ENCODE peak calls at places on chromosomes 12 and 14, in six cellular contexts. One of them, this sample, is unnamed.

GRCh38 chr12:20367731-20368652 is at the start of gene PDE3A:
- DNase-seq in activated T-cell treated with anti-CD3 and anti-CD28 coated beads for 48 hours: no peak
- DNase-seq in C1 segment of cervical spinal cord: peak
- DNase-seq in cardiac fibroblast: peak
- DNase-seq in cortex of kidney: no peak
- DNase-seq in choroid plexus epithelial cell: peak
- DNase-seq in this sample: no peak

GRCh38 chr14:90061849-90062794 is at the start of gene KCNK13:
- DNase-seq in cortex of kidney: no peak
- DNase-seq in cardiac fibroblast: no peak
- DNase-seq in C1 segment of cervical spinal cord: no peak
- DNase-seq in choroid plexus epithelial cell: no peak
- DNase-seq in activated T-cell treated with anti-CD3 and anti-CD28 coated beads for 48 hours: no peak
- DNase-seq in this sample: no peak

GRCh38 chr12:102957339-102958050 is at the start of gene ASCL1:
- DNase-seq in activated T-cell treated with anti-CD3 and anti-CD28 coated beads for 48 hours: no peak
- DNase-seq in cardiac fibroblast: peak
- DNase-seq in choroid plexus epithelial cell: peak
- DNase-seq in C1 segment of cervical spinal cord: no peak
- DNase-seq in cortex of kidney: no peak
- DNase-seq in this sample: no peak

GRCh38 chr14:95547626-95548327 is 12.9 kb downstream of the GLRX5 start:
- DNase-seq in C1 segment of cervical spinal cord: no peak
- DNase-seq in cortex of kidney: no peak
- DNase-seq in choroid plexus epithelial cell: peak
- DNase-seq in activated T-cell treated with anti-CD3 and anti-CD28 coated beads for 48 hours: no peak
- DNase-seq in cardiac fibroblast: peak
- DNase-seq in this sample: no peak

GRCh38 chr12:68612245-68612644 is 1.5 kb downstream of the RAP1B start:
- DNase-seq in activated T-cell treated with anti-CD3 and anti-CD28 coated beads for 48 hours: no peak
- DNase-seq in cortex of kidney: no peak
- DNase-seq in cardiac fibroblast: peak
- DNase-seq in C1 segment of cervical spinal cord: no peak
- DNase-seq in choroid plexus epithelial cell: peak
- DNase-seq in this sample: no peak

GRCh38 chr12:42638697-42639096 is 49.2 kb upstream of the PRICKLE1 start:
- DNase-seq in C1 segment of cervical spinal cord: no peak
- DNase-seq in activated T-cell treated with anti-CD3 and anti-CD28 coated beads for 48 hours: no peak
- DNase-seq in choroid plexus epithelial cell: no peak
- DNase-seq in cortex of kidney: no peak
- DNase-seq in cardiac fibroblast: no peak
- DNase-seq in this sample: no peak

GRCh38 chr12:121797937-121798801 is 4.7 kb upstream of the RHOF start:
- DNase-seq in choroid plexus epithelial cell: peak
- DNase-seq in cortex of kidney: no peak
- DNase-seq in C1 segment of cervical spinal cord: peak
- DNase-seq in cardiac fibroblast: peak
- DNase-seq in activated T-cell treated with anti-CD3 and anti-CD28 coated beads for 48 hours: no peak
- DNase-seq in this sample: no peak

GRCh38 chr14:61337893-61338292 is 16.5 kb downstream of the PRKCH start:
- DNase-seq in choroid plexus epithelial cell: no peak
- DNase-seq in cardiac fibroblast: no peak
- DNase-seq in C1 segment of cervical spinal cord: no peak
- DNase-seq in cortex of kidney: no peak
- DNase-seq in activated T-cell treated with anti-CD3 and anti-CD28 coated beads for 48 hours: no peak
- DNase-seq in this sample: no peak

GRCh38 chr14:37594238-37594915 is 672 bp downstream of the FOXA1 start:
- DNase-seq in cortex of kidney: no peak
- DNase-seq in cardiac fibroblast: peak
- DNase-seq in activated T-cell treated with anti-CD3 and anti-CD28 coated beads for 48 hours: no peak
- DNase-seq in choroid plexus epithelial cell: peak
- DNase-seq in C1 segment of cervical spinal cord: no peak
- DNase-seq in this sample: no peak

GRCh38 chr14:23601845-23602180 is 23.2 kb upstream of the JPH4 start:
- DNase-seq in cardiac fibroblast: no peak
- DNase-seq in activated T-cell treated with anti-CD3 and anti-CD28 coated beads for 48 hours: no peak
- DNase-seq in choroid plexus epithelial cell: no peak
- DNase-seq in C1 segment of cervical spinal cord: no peak
- DNase-seq in cortex of kidney: no peak
- DNase-seq in this sample: no peak

GRCh38 chr14:63853831-63854293 is 1.1 kb downstream of the SYNE2 start:
- DNase-seq in cardiac fibroblast: peak
- DNase-seq in C1 segment of cervical spinal cord: no peak
- DNase-seq in activated T-cell treated with anti-CD3 and anti-CD28 coated beads for 48 hours: peak
- DNase-seq in choroid plexus epithelial cell: peak
- DNase-seq in cortex of kidney: no peak
- DNase-seq in this sample: no peak

GRCh38 chr12:132154941-132155770 is 10.9 kb downstream of the NOC4L start:
- DNase-seq in cardiac fibroblast: no peak
- DNase-seq in C1 segment of cervical spinal cord: no peak
- DNase-seq in activated T-cell treated with anti-CD3 and anti-CD28 coated beads for 48 hours: no peak
- DNase-seq in cortex of kidney: no peak
- DNase-seq in choroid plexus epithelial cell: no peak
- DNase-seq in this sample: no peak

GRCh38 chr12:61536117-61536516 is 724.1 kb upstream of the USP15 start:
- DNase-seq in cardiac fibroblast: no peak
- DNase-seq in C1 segment of cervical spinal cord: no peak
- DNase-seq in choroid plexus epithelial cell: no peak
- DNase-seq in activated T-cell treated with anti-CD3 and anti-CD28 coated beads for 48 hours: no peak
- DNase-seq in cortex of kidney: no peak
- DNase-seq in this sample: no peak

GRCh38 chr14:69532561-69533335 is 41.9 kb downstream of the CCDC177 start:
- DNase-seq in choroid plexus epithelial cell: no peak
- DNase-seq in activated T-cell treated with anti-CD3 and anti-CD28 coated beads for 48 hours: no peak
- DNase-seq in cardiac fibroblast: no peak
- DNase-seq in cortex of kidney: no peak
- DNase-seq in C1 segment of cervical spinal cord: no peak
- DNase-seq in this sample: no peak

GRCh38 chr14:81625343-81625742 is 91.7 kb upstream of the SEL1L start:
- DNase-seq in activated T-cell treated with anti-CD3 and anti-CD28 coated beads for 48 hours: no peak
- DNase-seq in choroid plexus epithelial cell: peak
- DNase-seq in cortex of kidney: no peak
- DNase-seq in C1 segment of cervical spinal cord: no peak
- DNase-seq in cardiac fibroblast: peak
- DNase-seq in this sample: no peak

GRCh38 chr12:89103831-89104230 is 248.5 kb downstream of the DUSP6 start:
- DNase-seq in cardiac fibroblast: peak
- DNase-seq in C1 segment of cervical spinal cord: no peak
- DNase-seq in cortex of kidney: no peak
- DNase-seq in choroid plexus epithelial cell: no peak
- DNase-seq in activated T-cell treated with anti-CD3 and anti-CD28 coated beads for 48 hours: no peak
- DNase-seq in this sample: no peak

GRCh38 chr12:111255261-111255660 is 113.6 kb downstream of the PHETA1 start:
- DNase-seq in activated T-cell treated with anti-CD3 and anti-CD28 coated beads for 48 hours: no peak
- DNase-seq in choroid plexus epithelial cell: no peak
- DNase-seq in cardiac fibroblast: no peak
- DNase-seq in C1 segment of cervical spinal cord: no peak
- DNase-seq in cortex of kidney: no peak
- DNase-seq in this sample: no peak

GRCh38 chr14:79483472-79483871 is 727.8 kb downstream of the DIO2 start:
- DNase-seq in cortex of kidney: no peak
- DNase-seq in activated T-cell treated with anti-CD3 and anti-CD28 coated beads for 48 hours: no peak
- DNase-seq in choroid plexus epithelial cell: peak
- DNase-seq in cardiac fibroblast: peak
- DNase-seq in C1 segment of cervical spinal cord: no peak
- DNase-seq in this sample: no peak

GRCh38 chr12:39902823-39903222 is 203.1 kb downstream of the SLC2A13 start:
- DNase-seq in choroid plexus epithelial cell: no peak
- DNase-seq in C1 segment of cervical spinal cord: no peak
- DNase-seq in cortex of kidney: no peak
- DNase-seq in activated T-cell treated with anti-CD3 and anti-CD28 coated beads for 48 hours: no peak
- DNase-seq in cardiac fibroblast: peak
- DNase-seq in this sample: no peak

GRCh38 chr14:102512713-102513373 is 3.3 kb upstream of the ANKRD9 start:
- DNase-seq in activated T-cell treated with anti-CD3 and anti-CD28 coated beads for 48 hours: no peak
- DNase-seq in choroid plexus epithelial cell: no peak
- DNase-seq in C1 segment of cervical spinal cord: no peak
- DNase-seq in cortex of kidney: no peak
- DNase-seq in cardiac fibroblast: no peak
- DNase-seq in this sample: no peak

GRCh38 chr14:52558688-52559087 is 6.1 kb downstream of the GPR137C start:
- DNase-seq in cortex of kidney: no peak
- DNase-seq in C1 segment of cervical spinal cord: no peak
- DNase-seq in activated T-cell treated with anti-CD3 and anti-CD28 coated beads for 48 hours: no peak
- DNase-seq in choroid plexus epithelial cell: no peak
- DNase-seq in cardiac fibroblast: no peak
- DNase-seq in this sample: no peak

GRCh38 chr12:54040148-54040494 is 7.3 kb downstream of the HOXC5 start:
- DNase-seq in cardiac fibroblast: no peak
- DNase-seq in choroid plexus epithelial cell: no peak
- DNase-seq in activated T-cell treated with anti-CD3 and anti-CD28 coated beads for 48 hours: no peak
- DNase-seq in cortex of kidney: no peak
- DNase-seq in C1 segment of cervical spinal cord: no peak
- DNase-seq in this sample: no peak

GRCh38 chr12:10190558-10191388 is 11.9 kb downstream of the TMEM52B start:
- DNase-seq in C1 segment of cervical spinal cord: peak
- DNase-seq in activated T-cell treated with anti-CD3 and anti-CD28 coated beads for 48 hours: peak
- DNase-seq in choroid plexus epithelial cell: peak
- DNase-seq in cardiac fibroblast: peak
- DNase-seq in cortex of kidney: no peak
- DNase-seq in this sample: no peak

GRCh38 chr14:101072945-101073597 is 169.5 kb upstream of the RTL1 start:
- DNase-seq in C1 segment of cervical spinal cord: no peak
- DNase-seq in activated T-cell treated with anti-CD3 and anti-CD28 coated beads for 48 hours: peak
- DNase-seq in choroid plexus epithelial cell: peak
- DNase-seq in cortex of kidney: no peak
- DNase-seq in cardiac fibroblast: peak
- DNase-seq in this sample: peak

GRCh38 chr12:27083861-27084271 is 1.5 kb upstream of the C12orf71 start:
- DNase-seq in cortex of kidney: no peak
- DNase-seq in C1 segment of cervical spinal cord: no peak
- DNase-seq in choroid plexus epithelial cell: peak
- DNase-seq in activated T-cell treated with anti-CD3 and anti-CD28 coated beads for 48 hours: no peak
- DNase-seq in cardiac fibroblast: peak
- DNase-seq in this sample: no peak

GRCh38 chr14:69684461-69685183 is 73.2 kb downstream of the SUSD6 start:
- DNase-seq in activated T-cell treated with anti-CD3 and anti-CD28 coated beads for 48 hours: no peak
- DNase-seq in cardiac fibroblast: no peak
- DNase-seq in cortex of kidney: no peak
- DNase-seq in choroid plexus epithelial cell: no peak
- DNase-seq in C1 segment of cervical spinal cord: no peak
- DNase-seq in this sample: no peak

GRCh38 chr12:111818340-111818739 is 23.7 kb upstream of the MAPKAPK5 start:
- DNase-seq in choroid plexus epithelial cell: no peak
- DNase-seq in cortex of kidney: no peak
- DNase-seq in activated T-cell treated with anti-CD3 and anti-CD28 coated beads for 48 hours: no peak
- DNase-seq in C1 segment of cervical spinal cord: no peak
- DNase-seq in cardiac fibroblast: no peak
- DNase-seq in this sample: peak

GRCh38 chr12:79886917-79887519 is 47.9 kb downstream of the PPP1R12A start:
- DNase-seq in C1 segment of cervical spinal cord: no peak
- DNase-seq in cortex of kidney: no peak
- DNase-seq in choroid plexus epithelial cell: peak
- DNase-seq in activated T-cell treated with anti-CD3 and anti-CD28 coated beads for 48 hours: no peak
- DNase-seq in cardiac fibroblast: peak
- DNase-seq in this sample: no peak

GRCh38 chr12:46388427-46388992 is 15.9 kb upstream of the SLC38A2 start:
- DNase-seq in choroid plexus epithelial cell: peak
- DNase-seq in cardiac fibroblast: peak
- DNase-seq in cortex of kidney: no peak
- DNase-seq in C1 segment of cervical spinal cord: no peak
- DNase-seq in activated T-cell treated with anti-CD3 and anti-CD28 coated beads for 48 hours: no peak
- DNase-seq in this sample: no peak

GRCh38 chr12:64759035-64759894 is at the start of gene GNS:
- DNase-seq in cortex of kidney: peak
- DNase-seq in activated T-cell treated with anti-CD3 and anti-CD28 coated beads for 48 hours: peak
- DNase-seq in cardiac fibroblast: peak
- DNase-seq in C1 segment of cervical spinal cord: peak
- DNase-seq in choroid plexus epithelial cell: peak
- DNase-seq in this sample: peak

GRCh38 chr12:45468751-45469615 is 253.1 kb downstream of the ANO6 start:
- DNase-seq in C1 segment of cervical spinal cord: no peak
- DNase-seq in cardiac fibroblast: no peak
- DNase-seq in choroid plexus epithelial cell: no peak
- DNase-seq in cortex of kidney: no peak
- DNase-seq in activated T-cell treated with anti-CD3 and anti-CD28 coated beads for 48 hours: no peak
- DNase-seq in this sample: no peak

GRCh38 chr12:25254271-25254880 is 3.6 kb upstream of the KRAS start:
- DNase-seq in cardiac fibroblast: no peak
- DNase-seq in cortex of kidney: no peak
- DNase-seq in activated T-cell treated with anti-CD3 and anti-CD28 coated beads for 48 hours: no peak
- DNase-seq in C1 segment of cervical spinal cord: no peak
- DNase-seq in choroid plexus epithelial cell: no peak
- DNase-seq in this sample: no peak

GRCh38 chr12:39272934-39273770 is 169.8 kb downstream of the KIF21A start:
- DNase-seq in choroid plexus epithelial cell: peak
- DNase-seq in C1 segment of cervical spinal cord: no peak
- DNase-seq in cardiac fibroblast: peak
- DNase-seq in cortex of kidney: no peak
- DNase-seq in activated T-cell treated with anti-CD3 and anti-CD28 coated beads for 48 hours: peak
- DNase-seq in this sample: no peak

GRCh38 chr12:18723752-18724151 is 14.1 kb downstream of the PLCZ1 start:
- DNase-seq in activated T-cell treated with anti-CD3 and anti-CD28 coated beads for 48 hours: no peak
- DNase-seq in cardiac fibroblast: peak
- DNase-seq in cortex of kidney: no peak
- DNase-seq in C1 segment of cervical spinal cord: no peak
- DNase-seq in choroid plexus epithelial cell: peak
- DNase-seq in this sample: no peak

GRCh38 chr12:40971911-40972310 is 216.2 kb upstream of the PDZRN4 start:
- DNase-seq in cardiac fibroblast: no peak
- DNase-seq in choroid plexus epithelial cell: peak
- DNase-seq in cortex of kidney: no peak
- DNase-seq in C1 segment of cervical spinal cord: no peak
- DNase-seq in activated T-cell treated with anti-CD3 and anti-CD28 coated beads for 48 hours: no peak
- DNase-seq in this sample: no peak

GRCh38 chr12:25744334-25744733 is 191.3 kb upstream of the LMNTD1 start:
- DNase-seq in cortex of kidney: no peak
- DNase-seq in choroid plexus epithelial cell: no peak
- DNase-seq in C1 segment of cervical spinal cord: no peak
- DNase-seq in cardiac fibroblast: no peak
- DNase-seq in activated T-cell treated with anti-CD3 and anti-CD28 coated beads for 48 hours: no peak
- DNase-seq in this sample: no peak

GRCh38 chr14:53501361-53502320 is 348.5 kb upstream of the DDHD1 start:
- DNase-seq in choroid plexus epithelial cell: peak
- DNase-seq in activated T-cell treated with anti-CD3 and anti-CD28 coated beads for 48 hours: no peak
- DNase-seq in cortex of kidney: no peak
- DNase-seq in cardiac fibroblast: peak
- DNase-seq in C1 segment of cervical spinal cord: no peak
- DNase-seq in this sample: no peak

GRCh38 chr14:104864267-104865068 is 600 bp upstream of the CEP170B start:
- DNase-seq in C1 segment of cervical spinal cord: no peak
- DNase-seq in cortex of kidney: peak
- DNase-seq in activated T-cell treated with anti-CD3 and anti-CD28 coated beads for 48 hours: no peak
- DNase-seq in cardiac fibroblast: no peak
- DNase-seq in choroid plexus epithelial cell: no peak
- DNase-seq in this sample: no peak

This sample was measured in mesenteric fat pad.